ENCODE peak calls at places on chromosomes 4 and X, in six cellular contexts. E is thyroid gland; C is left lung; Q is heart right ventricle; F is sigmoid colon; V is CD4-positive, alpha-beta memory T cell. D is an unnamed sample.

GRCh38 chrX:6695717-6696116 is 160.8 kb upstream of the VCX3A start:
- DNase-seq in E (no peak), C (no peak), Q (no peak), F (no peak), V (no peak), D (no peak)

GRCh38 chr4:173171098-173171497 is 2.5 kb downstream of the GALNT7 start:
- DNase-seq in E (no peak), C (no peak), Q (no peak), F (no peak), V (no peak), D (no peak)

GRCh38 chr4:4735870-4736269 is 123.6 kb upstream of the MSX1 start:
- DNase-seq in E (no peak), C (no peak), Q (no peak), F (peak; percentile 57), V (no peak), D (no peak)

GRCh38 chrX:107935200-107935599 is 47.0 kb downstream of the TEX13B start:
- DNase-seq in E (peak; percentile 3), C (no peak), Q (no peak), F (no peak), V (no peak), D (no peak)

GRCh38 chr4:121096629-121097028 is 24.3 kb upstream of the NDNF start:
- DNase-seq in E (no peak), C (no peak), Q (no peak), F (no peak), V (peak; percentile 10), D (no peak)

GRCh38 chr4:175833574-175834350 is 21.7 kb upstream of the GPM6A start:
- DNase-seq in E (no peak), C (no peak), Q (no peak), F (no peak), V (no peak), D (no peak)

GRCh38 chr4:93029774-93030173 is 726.0 kb downstream of the GRID2 start:
- DNase-seq in E (no peak), C (no peak), Q (no peak), F (no peak), V (no peak), D (no peak)

GRCh38 chrX:71100581-71101505 is 5.2 kb downstream of the FOXO4 start:
- DNase-seq in E (no peak), C (no peak), Q (no peak), F (no peak), V (no peak), D (no peak)

GRCh38 chr4:25161599-25161960 is 1.3 kb upstream of the SEPSECS start:
- DNase-seq in E (no peak), C (no peak), Q (no peak), F (no peak), V (no peak), D (no peak)

GRCh38 chr4:156512622-156513021 is 459.0 kb downstream of the PDGFC start:
- DNase-seq in E (peak; percentile 9), C (no peak), Q (no peak), F (no peak), V (no peak), D (no peak)

GRCh38 chr4:113825272-113825671 is 63.7 kb upstream of the CAMK2D start:
- DNase-seq in E (no peak), C (no peak), Q (no peak), F (no peak), V (peak; percentile 32), D (no peak)

GRCh38 chr4:52618795-52619590 is 40.1 kb downstream of the USP46 start:
- DNase-seq in E (no peak), C (no peak), Q (no peak), F (no peak), V (no peak), D (no peak)

GRCh38 chr4:80196259-80197131 is 808 bp upstream of the PRDM8 start:
- DNase-seq in E (no peak), C (no peak), Q (no peak), F (no peak), V (no peak), D (no peak)

GRCh38 chrX:136646602-136647239 is 1.2 kb upstream of the CD40LG start:
- DNase-seq in E (no peak), C (no peak), Q (no peak), F (no peak), V (peak; percentile 64), D (no peak)

GRCh38 chrX:10111364-10112148 is 45.2 kb upstream of the CLCN4 start:
- DNase-seq in E (no peak), C (no peak), Q (peak; percentile 42), F (peak; percentile 75), V (peak; percentile 71), D (no peak)

GRCh38 chrX:103941201-103941975 is 21.0 kb upstream of the TMSB15B start:
- DNase-seq in E (no peak), C (no peak), Q (no peak), F (no peak), V (peak; percentile 14), D (no peak)

GRCh38 chr4:26896636-26897035 is 36.0 kb downstream of the STIM2 start:
- DNase-seq in E (no peak), C (no peak), Q (no peak), F (no peak), V (no peak), D (no peak)

GRCh38 chrX:151923648-151924047 is 11.0 kb downstream of the MAGEA4 start:
- DNase-seq in E (no peak), C (no peak), Q (no peak), F (no peak), V (no peak), D (no peak)
- H3K4me3 ChIP-seq in E (no peak overlapping the region), C (no peak overlapping the region), Q (no peak overlapping the region), F (no peak overlapping the region), V (no peak overlapping the region), D (no peak overlapping the region)

GRCh38 chr4:117466388-117466787 is 381.0 kb upstream of the TRAM1L1 start:
- DNase-seq in E (no peak), C (no peak), Q (no peak), F (no peak), V (no peak), D (no peak)
- H3K27ac ChIP-seq in E (no peak overlapping the region), C (no peak overlapping the region), Q (no peak overlapping the region), F (no peak overlapping the region), V (no peak overlapping the region), D (no peak overlapping the region)

GRCh38 chr4:78428996-78429395 is 122.6 kb upstream of the ANXA3 start:
- DNase-seq in E (peak; percentile 83), C (no peak), Q (no peak), F (no peak), V (no peak), D (no peak)

GRCh38 chr4:78432896-78433295 is 118.7 kb upstream of the ANXA3 start:
- DNase-seq in E (no peak), C (no peak), Q (no peak), F (no peak), V (no peak), D (no peak)

GRCh38 chr4:78424456-78424855 is 127.1 kb upstream of the ANXA3 start:
- DNase-seq in E (no peak), C (no peak), Q (no peak), F (no peak), V (no peak), D (no peak)

GRCh38 chr4:78426972-78427371 is 124.6 kb upstream of the ANXA3 start:
- DNase-seq in E (no peak), C (no peak), Q (no peak), F (no peak), V (no peak), D (no peak)
- H3K4me3 ChIP-seq in E (no peak overlapping the region), C (no peak overlapping the region), Q (no peak overlapping the region), F (no peak overlapping the region), V (no peak overlapping the region), D (no peak overlapping the region)

GRCh38 chr4:167171928-167172327 is 62.4 kb downstream of the SPOCK3 start:
- DNase-seq in E (no peak), C (no peak), Q (no peak), F (no peak), V (no peak), D (no peak)

GRCh38 chr4:167168611-167169010 is 65.7 kb downstream of the SPOCK3 start:
- DNase-seq in E (no peak), C (no peak), Q (no peak), F (no peak), V (no peak), D (no peak)
- H3K27ac ChIP-seq in E (no peak overlapping the region), C (no peak overlapping the region), Q (no peak overlapping the region), F (no peak overlapping the region), V (no peak overlapping the region), D (no peak overlapping the region)

GRCh38 chr4:10066206-10066605 is 44.9 kb upstream of the SLC2A9 start:
- DNase-seq in E (no peak), C (no peak), Q (no peak), F (no peak), V (no peak), D (no peak)

GRCh38 chr4:10069065-10069626 is 47.5 kb downstream of the WDR1 start:
- DNase-seq in E (no peak), C (no peak), Q (no peak), F (no peak), V (no peak), D (peak; percentile 42)

GRCh38 chr4:10063544-10064300 is 42.4 kb upstream of the SLC2A9 start:
- DNase-seq in E (peak; percentile 89), C (peak; percentile 72), Q (peak; percentile 66), F (peak; percentile 89), V (no peak), D (peak; percentile 84)

GRCh38 chr4:10061650-10062415 is 40.5 kb upstream of the SLC2A9 start:
- DNase-seq in E (no peak), C (no peak), Q (no peak), F (no peak), V (no peak), D (no peak)

DNA sequence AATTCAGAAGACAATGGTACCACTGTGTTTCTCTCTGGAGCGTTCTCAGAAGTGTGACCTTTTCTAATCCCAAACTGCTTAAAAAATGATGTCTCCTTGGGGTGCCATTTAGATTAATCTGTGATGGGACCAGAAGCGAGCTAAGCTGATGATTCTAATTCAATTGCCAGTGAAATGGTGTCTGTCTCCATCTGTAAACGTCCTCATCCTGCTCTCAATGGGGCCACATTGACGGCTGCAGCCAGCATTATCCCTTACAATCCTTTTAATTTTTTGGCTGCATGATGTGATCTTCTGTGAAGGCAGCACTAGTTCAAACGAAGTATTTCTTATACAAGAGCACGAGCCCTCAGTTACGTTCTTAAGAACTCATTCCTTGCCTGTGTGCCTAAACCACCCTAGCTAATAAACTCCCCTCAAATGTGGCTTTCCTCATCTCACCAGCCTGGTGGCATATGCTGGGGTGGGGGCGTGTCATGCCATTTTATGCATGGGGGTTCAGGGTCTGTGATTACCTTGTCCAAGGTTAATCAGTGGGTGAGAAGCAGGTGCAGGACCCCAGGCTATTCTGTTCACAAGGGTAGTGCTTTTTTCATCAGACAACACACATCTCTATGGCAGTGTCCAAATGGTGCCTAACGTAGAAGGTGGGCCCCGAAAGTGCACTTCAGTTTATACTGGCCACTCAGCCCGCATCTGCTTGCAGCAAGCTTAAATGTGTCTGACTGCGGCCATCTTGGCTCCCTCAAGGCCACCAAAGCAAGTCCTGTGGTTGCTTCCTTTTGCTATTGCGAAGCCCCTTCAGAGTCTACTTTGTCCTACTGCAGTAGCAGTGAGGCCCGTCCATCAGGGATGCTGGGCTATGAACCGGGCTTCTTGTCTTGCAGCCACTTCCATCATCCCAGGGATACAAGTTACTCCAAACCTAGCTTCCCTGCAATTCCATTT is 45.7 kb upstream of the SLC2A9 start:
- DNase-seq in E (no peak), C (no peak), Q (no peak), F (no peak), V (no peak), D (peak; percentile 17)
- H3K4me3 ChIP-seq in E (no peak overlapping the region), C (no peak overlapping the region), Q (no peak overlapping the region), F (no peak overlapping the region), V (no peak overlapping the region), D (no peak overlapping the region)

DNA sequence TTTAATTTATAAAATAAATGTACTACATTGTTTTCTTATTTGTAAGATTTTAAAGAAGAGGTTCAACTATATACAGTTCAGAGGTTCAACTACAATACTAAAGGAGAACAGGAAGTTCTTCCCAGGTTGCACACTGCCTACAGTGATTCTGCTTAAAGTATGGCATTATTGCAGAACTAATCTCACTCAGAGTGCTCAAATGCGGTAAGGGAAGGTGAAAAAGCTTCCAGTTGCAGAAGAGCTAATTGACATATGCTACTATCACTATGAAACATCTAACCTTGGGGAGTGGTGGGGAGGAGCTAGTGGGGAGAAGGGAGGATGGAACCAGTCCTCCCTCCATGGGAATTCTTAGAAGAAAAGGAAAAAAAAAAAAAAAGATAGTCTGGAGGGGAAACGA is 32.1 kb upstream of the MMAA start:
- DNase-seq in E (no peak), C (no peak), Q (no peak), F (no peak), V (no peak), D (no peak)
- H3K27ac ChIP-seq in E (no peak overlapping the region), C (no peak overlapping the region), Q (no peak overlapping the region), F (no peak overlapping the region), V (no peak overlapping the region), D (no peak overlapping the region)